ENCODE peak calls at places on chromosomes 11 and 22, in nine cellular contexts. F, S, W, X, M, K, A, Z and J are unnamed samples.

GRCh38 chr11:75893202-75893601 is 78.2 kb downstream of the UVRAG start:
- DNase-seq in F (no peak), S (no peak), W (no peak), X (no peak), M (no peak), K (no peak), A (no peak), Z (no peak), J (no peak)

GRCh38 chr22:42642801-42643631 is 2.6 kb upstream of the ATP5MGL start:
- DNase-seq in F (no peak), S (no peak), W (no peak), X (no peak), M (no peak), K (no peak), A (no peak), Z (no peak), J (no peak)

GRCh38 chr11:100914415-100914814 is 215.2 kb downstream of the PGR start:
- DNase-seq in F (no peak), S (no peak), W (no peak), X (no peak), M (no peak), K (no peak), A (no peak), Z (no peak), J (no peak)

GRCh38 chr22:35838849-35839646 is 121.4 kb downstream of the APOL5 start:
- DNase-seq in F (no peak), S (peak), W (no peak), X (no peak), M (no peak), K (no peak), A (no peak), Z (peak), J (no peak)

GRCh38 chr11:115199501-115199900 is 304.7 kb downstream of the CADM1 start:
- DNase-seq in F (no peak), S (no peak), W (no peak), X (no peak), M (no peak), K (no peak), A (no peak), Z (no peak), J (no peak)

GRCh38 chr11:35005156-35005780 is 88.8 kb downstream of the PDHX start:
- DNase-seq in F (no peak), S (no peak), W (no peak), X (no peak), M (no peak), K (no peak), A (no peak), Z (no peak), J (no peak)

GRCh38 chr22:32810241-32811133 is 9.0 kb downstream of the TIMP3 start:
- DNase-seq in F (no peak), S (no peak), W (no peak), X (peak), M (no peak), K (no peak), A (no peak), Z (no peak), J (no peak)

GRCh38 chr22:46090051-46090591 is 60.2 kb upstream of the PPARA start:
- DNase-seq in F (no peak), S (no peak), W (no peak), X (no peak), M (no peak), K (no peak), A (no peak), Z (no peak), J (peak)

GRCh38 chr22:39356464-39356863 is 6.7 kb downstream of the SYNGR1 start:
- DNase-seq in F (no peak), S (no peak), W (no peak), X (no peak), M (no peak), K (no peak), A (no peak), Z (no peak), J (no peak)

GRCh38 chr22:19986410-19987341 is 29.9 kb downstream of the ARVCF start:
- DNase-seq in F (peak), S (peak), W (peak), X (no peak), M (peak), K (peak), A (peak), Z (peak), J (peak)

GRCh38 chr11:118152552-118153471 is at the start of gene SCN4B:
- DNase-seq in F (no peak), S (no peak), W (peak), X (no peak), M (no peak), K (no peak), A (no peak), Z (peak), J (peak)

GRCh38 chr22:47127441-47127871 is 365.0 kb downstream of the TBC1D22A start:
- DNase-seq in F (no peak), S (no peak), W (no peak), X (no peak), M (no peak), K (no peak), A (no peak), Z (no peak), J (no peak)